ENCODE peak calls at places on chromosomes 4 and X, in four cellular contexts. L is AG09309; V is stimulated activated CD8-positive, alpha-beta memory T cell treated with anti-CD3 and anti-CD28 coated beads, Interleukin-4, amount 100 ng/mL, for 48 hours; N is fibroblast of pulmonary artery. S is an unnamed sample.
A peak's percentile ranks its signal among the peaks of the same experiment; 100 is the strongest.

GRCh38 chr4:147094228-147094627 is 148.6 kb upstream of the TTC29 start:
- DNase-seq in L (no peak), V (no peak), N (no peak), S (no peak)

GRCh38 chr4:97994765-97995465 is 148.4 kb downstream of the STPG2 start:
- DNase-seq in L (no peak), V (no peak), N (no peak), S (no peak)

GRCh38 chr4:106421441-106422296 is 53.1 kb upstream of the GIMD1 start:
- DNase-seq in L (no peak), V (no peak), N (peak; percentile 36), S (no peak)

GRCh38 chrX:120380699-120381098 is 18.8 kb downstream of the ATP1B4 start:
- DNase-seq in L (no peak), V (no peak), N (peak; percentile 6), S (no peak)

GRCh38 chr4:185381794-185382193 is 13.9 kb downstream of the LRP2BP start:
- DNase-seq in L (no peak), V (no peak), N (peak; percentile 45), S (no peak)

GRCh38 chr4:15303052-15303641 is 124.7 kb upstream of the C1QTNF7 start:
- DNase-seq in L (peak; percentile 42), V (no peak), N (peak; percentile 14), S (no peak)

GRCh38 chrX:130645955-130646583 is 244.3 kb downstream of the RBMX2 start:
- DNase-seq in L (no peak), V (no peak), N (peak; percentile 22), S (no peak)

GRCh38 chr4:32169841-32170240 is 1449.7 kb downstream of the PCDH7 start:
- DNase-seq in L (no peak), V (no peak), N (no peak), S (no peak)

GRCh38 chr4:17098401-17098800 is 200.0 kb upstream of the LDB2 start:
- DNase-seq in L (no peak), V (no peak), N (no peak), S (no peak)